ENCODE peak calls at places on chromosomes 13 and 19, in nine cellular contexts. One of them, this sample, is unnamed.

GRCh38 chr19:58581227-58582141 is 8.3 kb upstream of the MZF1 start:
- DNase-seq in anterior cingulate cortex: no peak
- DNase-seq in ureter: peak
- DNase-seq in mesenchymal stem cell: peak
- DNase-seq in DND-41: peak
- DNase-seq in esophagus squamous epithelium: no peak
- DNase-seq in activated CD4-positive, CD25-positive, alpha-beta regulatory T cell treated with anti-CD3 and anti-CD28 coated beads, Interleukin-2, amount 50 U/mL, for 16 hours: peak
- DNase-seq in activated T-helper 1 cell treated with anti-CD3 and anti-CD28 coated beads, Interleukin-12 subunit alpha, Interleukin-12 subunit beta, Interleukin-2, Interleukin-4 antibody, amounts not matched to agents 30 ng/mL and 10 ng/mL and 1 ng/mL, durations not matched to agents 14 hours and 24 hours and 36 hours: peak
- DNase-seq in NT2/D1: peak
- DNase-seq in this sample: peak

GRCh38 chr13:21219044-21219381 is 42.6 kb downstream of the MRPL57 start:
- DNase-seq in anterior cingulate cortex: no peak
- DNase-seq in ureter: no peak
- DNase-seq in mesenchymal stem cell: no peak
- DNase-seq in DND-41: peak
- DNase-seq in esophagus squamous epithelium: no peak
- DNase-seq in activated CD4-positive, CD25-positive, alpha-beta regulatory T cell treated with anti-CD3 and anti-CD28 coated beads, Interleukin-2, amount 50 U/mL, for 16 hours: no peak
- DNase-seq in activated T-helper 1 cell treated with anti-CD3 and anti-CD28 coated beads, Interleukin-12 subunit alpha, Interleukin-12 subunit beta, Interleukin-2, Interleukin-4 antibody, amounts not matched to agents 30 ng/mL and 10 ng/mL and 1 ng/mL, durations not matched to agents 14 hours and 24 hours and 36 hours: peak
- DNase-seq in NT2/D1: no peak
- DNase-seq in this sample: no peak

GRCh38 chr13:108957369-108958012 is 328.1 kb downstream of the MYO16 start:
- DNase-seq in anterior cingulate cortex: no peak
- DNase-seq in ureter: no peak
- DNase-seq in mesenchymal stem cell: peak
- DNase-seq in DND-41: no peak
- DNase-seq in esophagus squamous epithelium: no peak
- DNase-seq in activated CD4-positive, CD25-positive, alpha-beta regulatory T cell treated with anti-CD3 and anti-CD28 coated beads, Interleukin-2, amount 50 U/mL, for 16 hours: no peak
- DNase-seq in activated T-helper 1 cell treated with anti-CD3 and anti-CD28 coated beads, Interleukin-12 subunit alpha, Interleukin-12 subunit beta, Interleukin-2, Interleukin-4 antibody, amounts not matched to agents 30 ng/mL and 10 ng/mL and 1 ng/mL, durations not matched to agents 14 hours and 24 hours and 36 hours: no peak
- DNase-seq in NT2/D1: no peak
- DNase-seq in this sample: peak

GRCh38 chr13:97648171-97648880 is 214.4 kb downstream of the RAP2A start:
- DNase-seq in anterior cingulate cortex: no peak
- DNase-seq in ureter: no peak
- DNase-seq in mesenchymal stem cell: peak
- DNase-seq in DND-41: no peak
- DNase-seq in esophagus squamous epithelium: no peak
- DNase-seq in activated CD4-positive, CD25-positive, alpha-beta regulatory T cell treated with anti-CD3 and anti-CD28 coated beads, Interleukin-2, amount 50 U/mL, for 16 hours: no peak
- DNase-seq in activated T-helper 1 cell treated with anti-CD3 and anti-CD28 coated beads, Interleukin-12 subunit alpha, Interleukin-12 subunit beta, Interleukin-2, Interleukin-4 antibody, amounts not matched to agents 30 ng/mL and 10 ng/mL and 1 ng/mL, durations not matched to agents 14 hours and 24 hours and 36 hours: no peak
- DNase-seq in NT2/D1: no peak
- DNase-seq in this sample: peak

GRCh38 chr13:28984825-28985224 is 164.7 kb downstream of the MTUS2 start:
- DNase-seq in anterior cingulate cortex: no peak
- DNase-seq in ureter: no peak
- DNase-seq in mesenchymal stem cell: no peak
- DNase-seq in DND-41: no peak
- DNase-seq in esophagus squamous epithelium: no peak
- DNase-seq in activated CD4-positive, CD25-positive, alpha-beta regulatory T cell treated with anti-CD3 and anti-CD28 coated beads, Interleukin-2, amount 50 U/mL, for 16 hours: no peak
- DNase-seq in activated T-helper 1 cell treated with anti-CD3 and anti-CD28 coated beads, Interleukin-12 subunit alpha, Interleukin-12 subunit beta, Interleukin-2, Interleukin-4 antibody, amounts not matched to agents 30 ng/mL and 10 ng/mL and 1 ng/mL, durations not matched to agents 14 hours and 24 hours and 36 hours: no peak
- DNase-seq in NT2/D1: no peak
- DNase-seq in this sample: peak

GRCh38 chr19:10001899-10002298 is 8.4 kb downstream of the COL5A3 start:
- DNase-seq in anterior cingulate cortex: no peak
- DNase-seq in ureter: no peak
- DNase-seq in mesenchymal stem cell: no peak
- DNase-seq in DND-41: no peak
- DNase-seq in esophagus squamous epithelium: no peak
- DNase-seq in activated CD4-positive, CD25-positive, alpha-beta regulatory T cell treated with anti-CD3 and anti-CD28 coated beads, Interleukin-2, amount 50 U/mL, for 16 hours: no peak
- DNase-seq in activated T-helper 1 cell treated with anti-CD3 and anti-CD28 coated beads, Interleukin-12 subunit alpha, Interleukin-12 subunit beta, Interleukin-2, Interleukin-4 antibody, amounts not matched to agents 30 ng/mL and 10 ng/mL and 1 ng/mL, durations not matched to agents 14 hours and 24 hours and 36 hours: no peak
- DNase-seq in NT2/D1: no peak
- DNase-seq in this sample: no peak

GRCh38 chr13:76976929-76977328 is 15.0 kb upstream of the CLN5 start:
- DNase-seq in anterior cingulate cortex: no peak
- DNase-seq in ureter: no peak
- DNase-seq in mesenchymal stem cell: no peak
- DNase-seq in DND-41: no peak
- DNase-seq in esophagus squamous epithelium: no peak
- DNase-seq in activated CD4-positive, CD25-positive, alpha-beta regulatory T cell treated with anti-CD3 and anti-CD28 coated beads, Interleukin-2, amount 50 U/mL, for 16 hours: no peak
- DNase-seq in activated T-helper 1 cell treated with anti-CD3 and anti-CD28 coated beads, Interleukin-12 subunit alpha, Interleukin-12 subunit beta, Interleukin-2, Interleukin-4 antibody, amounts not matched to agents 30 ng/mL and 10 ng/mL and 1 ng/mL, durations not matched to agents 14 hours and 24 hours and 36 hours: no peak
- DNase-seq in NT2/D1: no peak
- DNase-seq in this sample: no peak

GRCh38 chr19:46783670-46784069 is 4.7 kb downstream of the SLC1A5 start:
- DNase-seq in anterior cingulate cortex: no peak
- DNase-seq in ureter: no peak
- DNase-seq in mesenchymal stem cell: no peak
- DNase-seq in DND-41: no peak
- DNase-seq in esophagus squamous epithelium: no peak
- DNase-seq in activated CD4-positive, CD25-positive, alpha-beta regulatory T cell treated with anti-CD3 and anti-CD28 coated beads, Interleukin-2, amount 50 U/mL, for 16 hours: no peak
- DNase-seq in activated T-helper 1 cell treated with anti-CD3 and anti-CD28 coated beads, Interleukin-12 subunit alpha, Interleukin-12 subunit beta, Interleukin-2, Interleukin-4 antibody, amounts not matched to agents 30 ng/mL and 10 ng/mL and 1 ng/mL, durations not matched to agents 14 hours and 24 hours and 36 hours: no peak
- DNase-seq in NT2/D1: no peak
- DNase-seq in this sample: no peak

GRCh38 chr13:112715715-112716460 is 26.1 kb downstream of the ATP11A start:
- DNase-seq in anterior cingulate cortex: no peak
- DNase-seq in ureter: no peak
- DNase-seq in mesenchymal stem cell: no peak
- DNase-seq in DND-41: no peak
- DNase-seq in esophagus squamous epithelium: no peak
- DNase-seq in activated CD4-positive, CD25-positive, alpha-beta regulatory T cell treated with anti-CD3 and anti-CD28 coated beads, Interleukin-2, amount 50 U/mL, for 16 hours: no peak
- DNase-seq in activated T-helper 1 cell treated with anti-CD3 and anti-CD28 coated beads, Interleukin-12 subunit alpha, Interleukin-12 subunit beta, Interleukin-2, Interleukin-4 antibody, amounts not matched to agents 30 ng/mL and 10 ng/mL and 1 ng/mL, durations not matched to agents 14 hours and 24 hours and 36 hours: no peak
- DNase-seq in NT2/D1: no peak
- DNase-seq in this sample: no peak

GRCh38 chr13:21333186-21333585 is 125.9 kb downstream of the ZDHHC20 start:
- DNase-seq in anterior cingulate cortex: no peak
- DNase-seq in ureter: no peak
- DNase-seq in mesenchymal stem cell: no peak
- DNase-seq in DND-41: no peak
- DNase-seq in esophagus squamous epithelium: no peak
- DNase-seq in activated CD4-positive, CD25-positive, alpha-beta regulatory T cell treated with anti-CD3 and anti-CD28 coated beads, Interleukin-2, amount 50 U/mL, for 16 hours: no peak
- DNase-seq in activated T-helper 1 cell treated with anti-CD3 and anti-CD28 coated beads, Interleukin-12 subunit alpha, Interleukin-12 subunit beta, Interleukin-2, Interleukin-4 antibody, amounts not matched to agents 30 ng/mL and 10 ng/mL and 1 ng/mL, durations not matched to agents 14 hours and 24 hours and 36 hours: no peak
- DNase-seq in NT2/D1: no peak
- DNase-seq in this sample: peak

GRCh38 chr19:18282788-18283141 is 1.3 kb upstream of the JUND start:
- DNase-seq in anterior cingulate cortex: no peak
- DNase-seq in ureter: no peak
- DNase-seq in mesenchymal stem cell: no peak
- DNase-seq in DND-41: peak
- DNase-seq in esophagus squamous epithelium: no peak
- DNase-seq in activated CD4-positive, CD25-positive, alpha-beta regulatory T cell treated with anti-CD3 and anti-CD28 coated beads, Interleukin-2, amount 50 U/mL, for 16 hours: no peak
- DNase-seq in activated T-helper 1 cell treated with anti-CD3 and anti-CD28 coated beads, Interleukin-12 subunit alpha, Interleukin-12 subunit beta, Interleukin-2, Interleukin-4 antibody, amounts not matched to agents 30 ng/mL and 10 ng/mL and 1 ng/mL, durations not matched to agents 14 hours and 24 hours and 36 hours: no peak
- DNase-seq in NT2/D1: no peak
- DNase-seq in this sample: no peak

GRCh38 chr19:52665047-52665446 is 26.9 kb upstream of the ZNF83 start:
- DNase-seq in anterior cingulate cortex: no peak
- DNase-seq in ureter: no peak
- DNase-seq in mesenchymal stem cell: no peak
- DNase-seq in DND-41: no peak
- DNase-seq in esophagus squamous epithelium: no peak
- DNase-seq in activated CD4-positive, CD25-positive, alpha-beta regulatory T cell treated with anti-CD3 and anti-CD28 coated beads, Interleukin-2, amount 50 U/mL, for 16 hours: no peak
- DNase-seq in activated T-helper 1 cell treated with anti-CD3 and anti-CD28 coated beads, Interleukin-12 subunit alpha, Interleukin-12 subunit beta, Interleukin-2, Interleukin-4 antibody, amounts not matched to agents 30 ng/mL and 10 ng/mL and 1 ng/mL, durations not matched to agents 14 hours and 24 hours and 36 hours: no peak
- DNase-seq in NT2/D1: no peak
- DNase-seq in this sample: no peak

GRCh38 chr19:33684550-33685303 is 63.0 kb downstream of the CHST8 start:
- DNase-seq in anterior cingulate cortex: no peak
- DNase-seq in ureter: no peak
- DNase-seq in mesenchymal stem cell: no peak
- DNase-seq in DND-41: no peak
- DNase-seq in esophagus squamous epithelium: no peak
- DNase-seq in activated CD4-positive, CD25-positive, alpha-beta regulatory T cell treated with anti-CD3 and anti-CD28 coated beads, Interleukin-2, amount 50 U/mL, for 16 hours: no peak
- DNase-seq in activated T-helper 1 cell treated with anti-CD3 and anti-CD28 coated beads, Interleukin-12 subunit alpha, Interleukin-12 subunit beta, Interleukin-2, Interleukin-4 antibody, amounts not matched to agents 30 ng/mL and 10 ng/mL and 1 ng/mL, durations not matched to agents 14 hours and 24 hours and 36 hours: no peak
- DNase-seq in NT2/D1: no peak
- DNase-seq in this sample: no peak

GRCh38 chr13:102484329-102484728 is 82.5 kb upstream of the FGF14 start:
- DNase-seq in anterior cingulate cortex: no peak
- DNase-seq in ureter: no peak
- DNase-seq in mesenchymal stem cell: peak
- DNase-seq in DND-41: no peak
- DNase-seq in esophagus squamous epithelium: no peak
- DNase-seq in activated CD4-positive, CD25-positive, alpha-beta regulatory T cell treated with anti-CD3 and anti-CD28 coated beads, Interleukin-2, amount 50 U/mL, for 16 hours: no peak
- DNase-seq in activated T-helper 1 cell treated with anti-CD3 and anti-CD28 coated beads, Interleukin-12 subunit alpha, Interleukin-12 subunit beta, Interleukin-2, Interleukin-4 antibody, amounts not matched to agents 30 ng/mL and 10 ng/mL and 1 ng/mL, durations not matched to agents 14 hours and 24 hours and 36 hours: no peak
- DNase-seq in NT2/D1: no peak
- DNase-seq in this sample: peak

GRCh38 chr19:49738242-49738641 is 24.9 kb downstream of the TSKS start:
- DNase-seq in anterior cingulate cortex: no peak
- DNase-seq in ureter: no peak
- DNase-seq in mesenchymal stem cell: no peak
- DNase-seq in DND-41: no peak
- DNase-seq in esophagus squamous epithelium: no peak
- DNase-seq in activated CD4-positive, CD25-positive, alpha-beta regulatory T cell treated with anti-CD3 and anti-CD28 coated beads, Interleukin-2, amount 50 U/mL, for 16 hours: no peak
- DNase-seq in activated T-helper 1 cell treated with anti-CD3 and anti-CD28 coated beads, Interleukin-12 subunit alpha, Interleukin-12 subunit beta, Interleukin-2, Interleukin-4 antibody, amounts not matched to agents 30 ng/mL and 10 ng/mL and 1 ng/mL, durations not matched to agents 14 hours and 24 hours and 36 hours: no peak
- DNase-seq in NT2/D1: no peak
- DNase-seq in this sample: no peak

GRCh38 chr19:58569943-58570670 is 3.0 kb downstream of the MZF1 start:
- DNase-seq in anterior cingulate cortex: no peak
- DNase-seq in ureter: no peak
- DNase-seq in mesenchymal stem cell: no peak
- DNase-seq in DND-41: peak
- DNase-seq in esophagus squamous epithelium: no peak
- DNase-seq in activated CD4-positive, CD25-positive, alpha-beta regulatory T cell treated with anti-CD3 and anti-CD28 coated beads, Interleukin-2, amount 50 U/mL, for 16 hours: no peak
- DNase-seq in activated T-helper 1 cell treated with anti-CD3 and anti-CD28 coated beads, Interleukin-12 subunit alpha, Interleukin-12 subunit beta, Interleukin-2, Interleukin-4 antibody, amounts not matched to agents 30 ng/mL and 10 ng/mL and 1 ng/mL, durations not matched to agents 14 hours and 24 hours and 36 hours: no peak
- DNase-seq in NT2/D1: no peak
- DNase-seq in this sample: no peak

GRCh38 chr19:28264556-28264955 is 948.4 kb downstream of the UQCRFS1 start:
- DNase-seq in anterior cingulate cortex: no peak
- DNase-seq in ureter: no peak
- DNase-seq in mesenchymal stem cell: no peak
- DNase-seq in DND-41: no peak
- DNase-seq in esophagus squamous epithelium: no peak
- DNase-seq in activated CD4-positive, CD25-positive, alpha-beta regulatory T cell treated with anti-CD3 and anti-CD28 coated beads, Interleukin-2, amount 50 U/mL, for 16 hours: no peak
- DNase-seq in activated T-helper 1 cell treated with anti-CD3 and anti-CD28 coated beads, Interleukin-12 subunit alpha, Interleukin-12 subunit beta, Interleukin-2, Interleukin-4 antibody, amounts not matched to agents 30 ng/mL and 10 ng/mL and 1 ng/mL, durations not matched to agents 14 hours and 24 hours and 36 hours: no peak
- DNase-seq in NT2/D1: no peak
- DNase-seq in this sample: no peak

GRCh38 chr13:32911506-32911905 is 104.7 kb upstream of the KL start:
- DNase-seq in anterior cingulate cortex: no peak
- DNase-seq in ureter: no peak
- DNase-seq in mesenchymal stem cell: peak
- DNase-seq in DND-41: peak
- DNase-seq in esophagus squamous epithelium: no peak
- DNase-seq in activated CD4-positive, CD25-positive, alpha-beta regulatory T cell treated with anti-CD3 and anti-CD28 coated beads, Interleukin-2, amount 50 U/mL, for 16 hours: no peak
- DNase-seq in activated T-helper 1 cell treated with anti-CD3 and anti-CD28 coated beads, Interleukin-12 subunit alpha, Interleukin-12 subunit beta, Interleukin-2, Interleukin-4 antibody, amounts not matched to agents 30 ng/mL and 10 ng/mL and 1 ng/mL, durations not matched to agents 14 hours and 24 hours and 36 hours: peak
- DNase-seq in NT2/D1: no peak
- DNase-seq in this sample: peak

GRCh38 chr13:32830632-32831031 is 185.6 kb upstream of the KL start:
- DNase-seq in anterior cingulate cortex: no peak
- DNase-seq in ureter: no peak
- DNase-seq in mesenchymal stem cell: no peak
- DNase-seq in DND-41: no peak
- DNase-seq in esophagus squamous epithelium: no peak
- DNase-seq in activated CD4-positive, CD25-positive, alpha-beta regulatory T cell treated with anti-CD3 and anti-CD28 coated beads, Interleukin-2, amount 50 U/mL, for 16 hours: no peak
- DNase-seq in activated T-helper 1 cell treated with anti-CD3 and anti-CD28 coated beads, Interleukin-12 subunit alpha, Interleukin-12 subunit beta, Interleukin-2, Interleukin-4 antibody, amounts not matched to agents 30 ng/mL and 10 ng/mL and 1 ng/mL, durations not matched to agents 14 hours and 24 hours and 36 hours: no peak
- DNase-seq in NT2/D1: no peak
- DNase-seq in this sample: no peak

This sample was measured in amniotic epithelial cell.